ENCODE peak calls at places on chromosomes 5 and 9, in four cellular contexts. H, N, R and V are unnamed samples.

GRCh38 chr5:75664933-75665332 is 52.3 kb downstream of the POC5 start:
- DNase-seq in H (no peak), N (no peak), R (no peak), V (no peak)

GRCh38 chr5:131789765-131790164 is 7.1 kb downstream of the FNIP1 start:
- DNase-seq in H (no peak), N (no peak), R (no peak), V (no peak)

GRCh38 chr9:12516573-12516972 is 176.6 kb upstream of the TYRP1 start:
- DNase-seq in H (no peak), N (no peak), R (no peak), V (no peak)

GRCh38 chr5:133109655-133110483 is 58.1 kb downstream of the HSPA4 start:
- DNase-seq in H (no peak), N (no peak), R (no peak), V (peak; percentile 77)

GRCh38 chr9:81369136-81369535 is 320.2 kb downstream of the TLE1 start:
- DNase-seq in H (no peak), N (no peak), R (no peak), V (no peak)

GRCh38 chr5:16881253-16881652 is 54.8 kb downstream of the MYO10 start:
- DNase-seq in H (no peak), N (no peak), R (no peak), V (no peak)

GRCh38 chr5:154221371-154221896 is 30.9 kb downstream of the GALNT10 start:
- DNase-seq in H (no peak), N (no peak), R (no peak), V (peak; percentile 42)

GRCh38 chr5:113293613-113294340 is 141.0 kb downstream of the TSSK1B start:
- DNase-seq in H (no peak), N (no peak), R (peak; percentile 39), V (no peak)

GRCh38 chr5:104297076-104297475 is 734.5 kb upstream of the NUDT12 start:
- DNase-seq in H (no peak), N (no peak), R (no peak), V (no peak)

GRCh38 chr9:81490605-81491331 is 198.6 kb downstream of the TLE1 start:
- DNase-seq in H (no peak), N (no peak), R (no peak), V (no peak)

GRCh38 chr5:123429993-123430392 is 6.8 kb upstream of the CEP120 start:
- DNase-seq in H (no peak), N (no peak), R (no peak), V (peak; percentile 35)

GRCh38 chr5:127830157-127830556 is 127.0 kb downstream of the CCDC192 start:
- DNase-seq in H (no peak), N (no peak), R (no peak), V (no peak)

GRCh38 chr9:85040806-85041575 is 371.5 kb downstream of the NTRK2 start:
- DNase-seq in H (no peak), N (no peak), R (no peak), V (no peak)

GRCh38 chr9:134648701-134649525 is 7.3 kb downstream of the COL5A1 start:
- DNase-seq in H (no peak), N (no peak), R (no peak), V (no peak)

GRCh38 chr5:172788771-172789686 is 18.0 kb upstream of the DUSP1 start:
- DNase-seq in H (no peak), N (no peak), R (peak; percentile 71), V (peak; percentile 68)

GRCh38 chr5:34648522-34649158 is 7.5 kb upstream of the RAI14 start:
- DNase-seq in H (no peak), N (no peak), R (no peak), V (no peak)

GRCh38 chr5:151319334-151319733 is 15.8 kb upstream of the SLC36A3 start:
- DNase-seq in H (no peak), N (no peak), R (peak; percentile 46), V (peak; percentile 44)

GRCh38 chr5:168291281-168291960 is at the start of gene WWC1:
- DNase-seq in H (peak; percentile 95), N (no peak), R (peak; percentile 83), V (no peak)

GRCh38 chr5:42811591-42812392 is at the start of gene SELENOP:
- DNase-seq in H (peak; percentile 51), N (no peak), R (peak; percentile 72), V (peak; percentile 67)

GRCh38 chr5:8341416-8341815 is 472.5 kb downstream of the MTRR start:
- DNase-seq in H (no peak), N (no peak), R (no peak), V (no peak)

GRCh38 chr5:78824826-78825225 is 160.3 kb downstream of the ARSB start:
- DNase-seq in H (no peak), N (no peak), R (no peak), V (no peak)

GRCh38 chr9:111631071-111631971 is at the start of gene DNAJC25:
- DNase-seq in H (peak; percentile 97), N (peak; percentile 82), R (peak; percentile 97), V (peak; percentile 94)

GRCh38 chr9:126703330-126704156 is 89.8 kb downstream of the LMX1B start:
- DNase-seq in H (no peak), N (no peak), R (no peak), V (no peak)

GRCh38 chr9:96148634-96149138 is 153.3 kb downstream of the HSD17B3 start:
- DNase-seq in H (no peak), N (no peak), R (no peak), V (no peak)

GRCh38 chr9:96149142-96149541 is 152.8 kb downstream of the HSD17B3 start:
- DNase-seq in H (no peak), N (no peak), R (no peak), V (no peak)

GRCh38 chr9:96152550-96152949 is 149.4 kb downstream of the HSD17B3 start:
- DNase-seq in H (no peak), N (no peak), R (no peak), V (no peak)

GRCh38 chr9:96150324-96151023 is 151.5 kb downstream of the HSD17B3 start:
- DNase-seq in H (no peak), N (no peak), R (no peak), V (no peak)

GRCh38 chr9:96149881-96150280 is 152.1 kb downstream of the HSD17B3 start:
- DNase-seq in H (no peak), N (no peak), R (no peak), V (no peak)
- H3K4me3 ChIP-seq in H (no peak overlapping the region), N (no peak overlapping the region), R (no peak overlapping the region), V (no peak overlapping the region)

GRCh38 chr5:160635678-160636077 is 214.0 kb downstream of the PTTG1 start:
- DNase-seq in H (no peak), N (no peak), R (no peak), V (no peak)

GRCh38 chr5:160641405-160641804 is 210.6 kb downstream of the ATP10B start:
- DNase-seq in H (no peak), N (no peak), R (no peak), V (no peak)

GRCh38 chr5:160637357-160637756 is 214.7 kb downstream of the ATP10B start:
- DNase-seq in H (no peak), N (no peak), R (no peak), V (no peak)

GRCh38 chr5:160640417-160640816 is 211.6 kb downstream of the ATP10B start:
- DNase-seq in H (no peak), N (no peak), R (no peak), V (no peak)

DNA sequence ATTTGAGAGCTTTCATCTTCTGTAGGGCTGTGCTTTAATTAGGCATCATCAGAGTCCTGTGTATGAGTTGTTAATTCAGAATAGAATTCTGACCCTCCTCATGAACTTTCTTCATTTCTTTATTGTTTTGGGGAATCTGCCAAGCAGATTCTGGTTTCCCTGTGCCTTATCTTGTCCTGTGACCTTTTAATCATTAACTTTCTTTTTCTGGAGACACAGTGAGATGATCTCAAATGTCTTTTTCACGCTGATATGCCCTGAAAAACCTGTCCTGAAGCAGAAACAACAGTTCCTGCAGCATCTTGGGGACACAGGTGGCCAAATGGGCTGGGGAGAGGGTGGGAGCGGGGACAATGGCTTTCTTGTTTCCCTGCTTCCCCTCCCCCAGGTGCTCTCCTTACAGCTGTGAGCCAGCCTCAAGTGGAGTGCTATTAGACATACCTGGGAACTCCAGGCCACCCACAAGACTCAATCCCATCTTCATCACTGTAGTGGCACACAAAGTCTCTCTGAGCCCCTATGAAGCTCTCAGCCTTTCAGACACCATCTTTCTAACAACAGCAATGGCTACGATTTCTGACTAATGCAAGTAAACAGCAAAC is 213.8 kb downstream of the ATP10B start:
- DNase-seq in H (no peak), N (no peak), R (no peak), V (no peak)
- H3K4me1 ChIP-seq in H (peaks cover 17% of the 10 kb centered on the region), N (no peaks in the 10 kb centered on the region), R (no peaks in the 10 kb centered on the region), V (no peaks in the 10 kb centered on the region)

GRCh38 chr9:87885484-87886189 is 3.0 kb downstream of the SPATA31E1 start:
- DNase-seq in H (no peak), N (no peak), R (no peak), V (no peak)

GRCh38 chr9:87883274-87883673 is 597 bp downstream of the SPATA31E1 start:
- DNase-seq in H (no peak), N (no peak), R (no peak), V (no peak)

GRCh38 chr9:87882627-87883026 is at the start of gene SPATA31E1:
- DNase-seq in H (no peak), N (no peak), R (no peak), V (no peak)

GRCh38 chr9:87884578-87885459 is 2.1 kb downstream of the SPATA31E1 start:
- DNase-seq in H (no peak), N (no peak), R (no peak), V (no peak)

GRCh38 chr9:87883990-87884389 is 1.3 kb downstream of the SPATA31E1 start:
- DNase-seq in H (no peak), N (no peak), R (no peak), V (no peak)
- TF ChIP-seq CTCF in H (no peak), N (no peak), R (peak; percentile 20), V (no peak)

DNA sequence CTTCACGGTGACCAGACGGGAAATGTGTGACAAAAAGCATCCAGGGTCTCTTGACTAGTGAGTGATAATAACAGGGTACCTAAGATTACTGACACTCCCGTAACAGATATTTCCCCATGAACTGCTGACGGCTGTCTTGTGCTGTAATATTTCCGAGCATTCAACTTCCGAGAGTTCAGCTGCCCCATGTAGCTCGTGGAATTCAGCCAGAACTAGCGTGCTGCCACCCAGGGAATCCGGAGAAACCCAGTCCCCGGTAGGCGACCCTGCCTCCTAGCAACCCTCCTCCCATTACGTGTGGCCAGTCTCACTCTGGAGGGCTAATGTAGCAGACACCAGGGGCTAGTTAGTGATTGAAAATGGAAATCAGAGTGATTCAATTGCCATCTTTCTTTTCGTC is 2295.0 kb upstream of the WWC1 start:
- DNase-seq in H (no peak), N (no peak), R (peak; percentile 9), V (no peak)
- H3K4me3 ChIP-seq in H (no peak overlapping the region), N (no peak overlapping the region), R (no peak overlapping the region), V (no peak overlapping the region)